ENCODE peak calls at places on chromosomes 4 and X, in seven cellular contexts. V, H, Z, L, G, S and O are unnamed samples.

GRCh38 chr4:175511861-175512260 is 300.2 kb downstream of the GPM6A start:
- DNase-seq in L (no peak), V (no peak), S (no peak), H (no peak), Z (no peak), G (no peak), O (no peak)

GRCh38 chrX:18354369-18355329 is at the start of gene SCML2:
- DNase-seq in H (peak), V (peak), L (peak), Z (no peak), G (no peak), S (peak), O (peak)

GRCh38 chr4:134935320-134935719 is 733.7 kb upstream of the PABPC4L start:
- DNase-seq in S (no peak), Z (no peak), G (no peak), L (no peak), H (peak), V (no peak), O (peak)

GRCh38 chr4:185134176-185134869 is 8.7 kb upstream of the SLC25A4 start:
- DNase-seq in L (no peak), S (no peak), Z (no peak), V (no peak), G (no peak), H (peak), O (no peak)

GRCh38 chr4:86453044-86453501 is 93.2 kb upstream of the MAPK10 start:
- DNase-seq in H (no peak), V (peak), L (no peak), Z (no peak), S (peak), G (no peak), O (no peak)

GRCh38 chrX:150587585-150588503 is 19.4 kb downstream of the MTM1 start:
- DNase-seq in H (peak), Z (no peak), S (peak), L (no peak), G (no peak), V (no peak), O (no peak)

GRCh38 chr4:150135134-150135773 is 57.0 kb downstream of the DCLK2 start:
- DNase-seq in S (no peak), H (no peak), V (no peak), Z (no peak), G (no peak), L (no peak), O (no peak)

GRCh38 chrX:100424012-100424411 is 13.9 kb upstream of the PCDH19 start:
- DNase-seq in V (no peak), S (no peak), L (no peak), G (no peak), Z (no peak), H (peak), O (no peak)

GRCh38 chr4:141905751-141906150 is 269.4 kb downstream of the IL15 start:
- DNase-seq in H (no peak), V (no peak), L (no peak), Z (no peak), G (no peak), S (no peak), O (no peak)

GRCh38 chrX:151174581-151175282 is 1.7 kb upstream of the GPR50 start:
- DNase-seq in H (no peak), V (no peak), G (no peak), L (no peak), Z (no peak), S (no peak), O (no peak)

GRCh38 chr4:39729557-39729956 is 31.6 kb downstream of the UBE2K start:
- DNase-seq in S (no peak), G (no peak), Z (no peak), L (no peak), H (no peak), V (no peak), O (no peak)

GRCh38 chrX:97743014-97743413 is 859.3 kb downstream of the RPA4 start:
- DNase-seq in L (no peak), V (no peak), Z (no peak), S (no peak), G (no peak), H (no peak), O (no peak)

GRCh38 chr4:123421227-123421941 is 24.8 kb downstream of the SPRY1 start:
- DNase-seq in S (no peak), G (no peak), L (no peak), H (peak), Z (no peak), V (no peak), O (no peak)

GRCh38 chr4:94889961-94890360 is 132.2 kb downstream of the BMPR1B start:
- DNase-seq in H (no peak), L (no peak), G (no peak), S (no peak), V (no peak), Z (no peak), O (no peak)

GRCh38 chr4:182351485-182351884 is 108.3 kb downstream of the TENM3 start:
- DNase-seq in V (no peak), Z (no peak), L (no peak), S (no peak), G (no peak), H (no peak), O (no peak)

GRCh38 chr4:150261571-150261970 is 183.3 kb downstream of the DCLK2 start:
- DNase-seq in L (no peak), H (no peak), G (no peak), V (no peak), S (no peak), Z (no peak), O (no peak)

GRCh38 chrX:1442724-1443367 is 9.9 kb downstream of the ASMTL start:
- DNase-seq in V (peak), L (peak), H (no peak), G (no peak), Z (peak), S (no peak), O (no peak)

GRCh38 chr4:188246488-188246887 is 107.2 kb downstream of the TRIML1 start:
- DNase-seq in H (no peak), G (no peak), V (no peak), L (no peak), S (no peak), Z (no peak), O (no peak)

GRCh38 chrX:53071604-53072417 is 10.4 kb upstream of the TSPYL2 start:
- DNase-seq in L (peak), Z (no peak), H (peak), V (peak), G (peak), S (peak), O (peak)

GRCh38 chr4:17875402-17876070 is 64.8 kb downstream of the NCAPG start:
- DNase-seq in G (no peak), V (no peak), S (no peak), H (no peak), Z (no peak), L (no peak), O (no peak)

GRCh38 chr4:76980280-76980679 is 30.7 kb downstream of the SEPTIN11 start:
- DNase-seq in S (no peak), L (no peak), H (no peak), V (no peak), Z (no peak), G (no peak), O (no peak)

GRCh38 chr4:5054532-5054931 is 3.3 kb downstream of the STK32B start:
- DNase-seq in Z (no peak), L (no peak), V (no peak), H (no peak), G (no peak), S (no peak), O (no peak)

GRCh38 chrX:7852166-7852565 is 9.2 kb downstream of the VCX start:
- DNase-seq in S (no peak), V (no peak), H (no peak), Z (no peak), G (no peak), L (no peak), O (no peak)
- TF ChIP-seq POLR2A in S (no peak), V (no peak), H (no peak), Z (no peak), G (no peak), L (no peak), O (no peak)

GRCh38 chrX:38081926-38082708 is 75.8 kb downstream of the SYTL5 start:
- DNase-seq in S (no peak), Z (no peak), V (no peak), L (no peak), G (no peak), H (no peak), O (no peak)

GRCh38 chrX:38085797-38086196 is 79.4 kb downstream of the SYTL5 start:
- DNase-seq in G (no peak), S (no peak), Z (no peak), L (no peak), V (no peak), H (no peak), O (no peak)

GRCh38 chrX:38089173-38089982 is 83.0 kb downstream of the SYTL5 start:
- DNase-seq in L (no peak), V (no peak), Z (no peak), H (no peak), G (no peak), S (no peak), O (no peak)

GRCh38 chrX:38087594-38087993 is 81.2 kb downstream of the SYTL5 start:
- DNase-seq in H (no peak), Z (no peak), S (no peak), V (no peak), L (no peak), G (no peak), O (no peak)

DNA sequence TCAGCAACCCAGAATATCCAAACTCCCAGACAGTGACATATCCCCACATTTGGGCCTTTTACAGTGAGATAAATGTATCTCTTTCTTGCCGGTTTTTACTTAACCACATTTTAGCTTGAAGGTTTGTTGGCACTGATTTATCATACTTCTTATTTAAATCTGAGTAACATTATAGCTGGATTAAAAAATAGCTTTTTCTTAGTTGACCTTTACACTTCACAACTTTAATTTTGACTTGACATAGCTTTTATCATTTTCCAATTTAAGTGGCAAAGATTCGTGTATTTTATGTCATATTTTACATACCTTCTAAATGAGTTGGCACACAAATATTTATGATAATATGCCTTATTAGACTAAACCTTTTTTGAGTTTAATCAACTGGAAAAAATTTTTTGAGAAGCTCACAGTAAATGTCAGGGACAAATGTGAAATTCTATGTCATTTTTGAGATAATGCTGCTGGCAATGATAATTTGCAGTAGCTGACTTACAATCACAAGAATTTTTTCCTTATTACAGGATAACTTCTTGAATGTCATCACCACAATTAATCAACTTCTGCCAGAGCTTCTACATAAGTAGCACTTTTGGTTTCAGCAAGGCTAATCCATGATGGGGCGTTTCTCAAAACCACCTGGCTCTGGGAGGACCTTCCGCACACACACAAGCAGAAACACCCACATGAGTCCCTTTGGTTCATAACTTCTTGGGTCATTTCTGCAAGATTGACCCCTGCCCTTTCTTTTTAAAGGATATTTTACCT is 80.3 kb downstream of the SYTL5 start:
- DNase-seq in S (no peak), G (no peak), L (peak), H (no peak), Z (no peak), V (no peak), O (no peak)
- TF ChIP-seq POLR2A in S (no peak), G (no peak), L (no peak), H (no peak), Z (no peak), V (no peak), O (no peak)

DNA sequence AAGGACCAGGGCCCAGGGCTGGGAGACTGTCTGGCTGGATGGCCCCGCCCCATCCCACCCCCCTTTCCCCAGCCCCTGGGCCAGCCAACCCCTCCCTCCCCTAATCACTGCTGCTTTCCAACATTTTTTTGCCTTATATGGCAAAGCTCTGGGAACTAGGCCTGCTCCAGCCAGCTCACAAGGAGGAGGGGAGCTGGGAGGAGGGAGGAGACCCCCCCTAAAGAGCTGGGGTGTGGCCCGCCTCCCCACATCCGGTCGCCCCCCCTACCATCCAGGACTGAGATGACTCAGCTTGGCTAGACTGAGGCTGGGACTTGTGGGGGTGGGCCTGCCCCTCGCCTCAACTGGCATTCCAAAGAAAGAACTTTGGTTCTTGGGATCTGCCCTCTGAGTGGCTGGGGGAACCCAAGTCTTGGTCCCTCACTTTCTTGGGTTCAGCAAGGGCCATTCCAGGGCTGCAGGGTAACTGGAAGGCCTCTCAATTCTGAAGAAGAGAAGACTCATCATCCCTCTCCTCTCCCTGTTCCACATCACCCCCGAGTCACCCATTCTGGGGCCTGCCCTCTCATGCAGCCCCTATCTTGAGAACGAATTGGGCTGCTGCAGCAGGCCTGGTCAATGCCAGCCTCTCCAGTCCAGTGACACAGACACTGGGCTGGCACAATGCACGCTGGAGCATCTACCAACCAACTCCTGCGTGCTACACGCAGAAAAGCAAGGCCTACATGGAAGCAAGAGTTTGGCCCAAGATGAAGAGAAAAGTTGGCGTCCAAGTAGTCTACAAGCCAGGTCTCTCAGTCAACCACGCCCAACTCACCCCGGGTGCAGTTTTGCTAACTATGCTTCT is 4.8 kb downstream of the FLNA start:
- DNase-seq in Z (peak), L (peak), G (no peak), V (peak), H (peak), S (peak), O (no peak)
- TF ChIP-seq POLR2A in Z (no peak), L (peak), G (no peak), V (peak), H (peak), S (no peak), O (no peak)

DNA sequence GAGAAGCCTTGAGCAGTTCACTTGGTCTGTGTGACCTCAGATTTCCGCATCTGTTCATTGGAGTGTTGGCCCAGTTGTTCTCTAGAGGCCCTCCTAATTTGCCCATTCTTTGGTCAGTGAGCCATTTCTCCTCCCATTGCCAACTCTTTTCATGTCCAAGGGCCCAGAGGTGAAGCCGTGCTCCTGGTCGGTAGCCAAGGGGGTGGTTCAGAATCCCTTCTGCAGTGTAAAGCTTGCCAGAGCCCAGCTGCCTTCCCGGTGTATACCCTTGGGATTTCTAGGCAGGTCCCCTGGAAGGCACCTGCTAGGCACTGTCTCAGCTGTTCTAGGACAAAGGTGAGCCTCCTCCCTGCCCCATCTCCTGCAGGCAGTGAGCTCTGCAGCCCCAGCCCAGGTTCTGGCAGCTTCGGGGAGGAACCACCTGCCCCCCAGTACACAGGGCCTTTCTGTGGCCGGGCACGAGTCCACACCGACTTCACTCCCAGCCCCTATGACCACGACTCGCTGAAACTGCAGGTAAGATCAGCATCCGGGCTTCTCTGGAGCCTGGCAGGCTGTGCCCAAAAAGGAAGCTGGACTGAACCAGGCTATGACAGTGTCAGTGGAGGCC is 12.3 kb downstream of the SASH3 start:
- DNase-seq in G (no peak), H (no peak), L (no peak), Z (no peak), S (peak), V (no peak), O (no peak)
- TF ChIP-seq POLR2A in G (no peak), H (no peak), L (no peak), Z (no peak), S (no peak), V (no peak), O (no peak)

DNA sequence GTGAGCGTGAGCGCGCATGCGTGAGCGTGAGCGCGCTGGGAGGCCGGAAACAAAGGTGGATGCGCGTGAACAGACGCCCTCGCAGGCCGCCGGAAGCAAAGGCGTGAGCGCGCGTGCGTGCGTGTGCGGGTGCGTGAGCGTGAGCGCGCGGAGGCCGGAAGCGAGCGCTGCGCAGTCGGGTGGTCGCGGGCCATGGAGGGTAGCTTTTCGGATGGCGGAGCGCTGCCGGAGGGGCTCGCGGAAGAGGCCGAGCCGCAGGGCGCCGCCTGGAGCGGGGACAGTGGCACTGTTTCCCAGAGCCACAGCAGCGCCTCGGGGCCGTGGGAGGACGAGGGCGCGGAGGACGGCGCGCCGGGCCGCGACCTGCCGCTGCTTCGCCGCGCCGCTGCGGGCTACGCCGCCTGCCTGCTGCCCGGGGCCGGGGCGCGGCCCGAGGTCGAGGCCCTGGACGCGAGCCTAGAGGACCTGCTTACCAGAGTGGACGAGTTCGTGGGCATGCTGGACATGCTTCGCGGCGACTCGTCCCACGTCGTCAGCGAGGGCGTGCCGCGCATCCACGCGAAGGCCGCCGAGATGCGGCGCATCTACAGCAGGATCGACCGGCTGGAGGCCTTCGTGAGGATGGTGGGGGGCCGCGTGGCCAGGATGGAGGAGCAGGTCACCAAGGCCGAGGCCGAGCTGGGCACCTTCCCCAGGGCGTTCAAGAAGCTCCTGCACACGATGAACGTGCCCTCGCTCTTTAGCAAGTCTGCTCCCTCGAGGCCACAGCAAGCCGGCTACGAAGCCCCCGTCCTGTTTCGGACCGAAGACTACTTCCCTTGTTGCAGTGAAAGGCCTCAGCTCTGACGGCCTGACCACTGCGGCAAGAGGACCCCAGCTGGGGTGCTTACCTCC is at the start of gene BLOC1S4:
- DNase-seq in G (peak), Z (peak), L (peak), S (peak), V (peak), H (peak), O (peak)
- TF ChIP-seq POLR2A in G (peak), Z (peak), L (peak), S (peak), V (peak), H (peak), O (peak)

DNA sequence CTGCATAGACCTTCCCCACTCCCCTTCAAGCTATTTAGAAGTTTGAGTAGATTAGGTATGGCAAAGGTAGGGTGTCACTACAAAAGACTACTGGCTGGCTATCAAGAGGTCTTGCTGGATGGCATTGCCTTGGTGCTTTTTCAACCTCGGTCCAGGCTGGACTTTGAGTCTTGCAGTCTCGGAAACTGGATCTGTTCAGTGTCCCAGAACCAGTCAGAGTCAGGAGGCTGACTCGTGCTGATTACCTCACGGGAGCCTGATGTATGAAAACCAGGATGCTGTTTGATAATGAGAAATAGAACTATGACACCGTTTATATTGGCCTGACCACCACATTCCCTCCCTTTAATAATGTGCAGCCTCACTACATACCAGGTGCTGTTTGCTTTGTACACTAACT is 2.7 kb upstream of the PHKA1 start:
- DNase-seq in V (no peak), L (no peak), G (no peak), H (no peak), S (no peak), Z (no peak), O (no peak)
- TF ChIP-seq POLR2A in V (no peak), L (no peak), G (no peak), H (no peak), S (no peak), Z (no peak), O (no peak)

GRCh38 chrX:71118985-71119535 is 664 bp downstream of the MED12 start:
- DNase-seq in L (no peak), G (no peak), Z (no peak), V (no peak), H (peak), S (no peak), O (no peak)

GRCh38 chrX:71117358-71117757 is 1.0 kb upstream of the MED12 start:
- DNase-seq in G (no peak), L (no peak), H (no peak), Z (no peak), V (no peak), S (no peak), O (no peak)

GRCh38 chrX:71118032-71118984 is at the start of gene MED12:
- DNase-seq in S (peak), L (peak), V (peak), Z (peak), H (peak), G (peak), O (peak)
- TF ChIP-seq POLR2A in S (no peak), L (peak), V (no peak), Z (no peak), H (peak), G (peak), O (no peak)

GRCh38 chr4:99949999-99950912 is at the start of gene H2AZ1:
- DNase-seq in L (peak), S (peak), V (peak), Z (peak), H (peak), G (peak), O (peak)
- TF ChIP-seq POLR2A in L (peak), S (peak), V (peak), Z (peak), H (peak), G (peak), O (no peak)

GRCh38 chrX:71183341-71183740 is 38.7 kb downstream of the NLGN3 start:
- DNase-seq in V (no peak), Z (no peak), G (no peak), S (no peak), H (no peak), L (no peak), O (no peak)
- TF ChIP-seq POLR2A in V (no peak), Z (no peak), G (no peak), S (no peak), H (no peak), L (no peak), O (no peak)